ENCODE peak calls at places on chromosome 1, in ten cellular contexts. One of them, this sample, is unnamed.

GRCh38 chr1:155938220-155938627 is 3.2 kb upstream of the RXFP4 start:
- DNase-seq in activated CD4-positive, alpha-beta T cell treated with anti-CD3 and anti-CD28 coated beads, Interleukin-2, amount 10 ng/mL, durations not matched to agents 7 days and 5 days: peak; percentile 67
- DNase-seq in HuH-7.5: peak; percentile 81
- DNase-seq in NCI-H2081: peak; percentile 72
- DNase-seq in omental fat pad: no peak
- DNase-seq in frontal cortex: no peak
- DNase-seq in lung microvascular endothelial cell: peak; percentile 81
- DNase-seq in stimulated activated CD4-positive, alpha-beta T cell treated with anti-CD3 and anti-CD28 coated beads, Interleukin-1b, Interleukin-23, amount 100 ng/mL, for 24 hours: no peak
- DNase-seq in fibroblast of gingiva: peak; percentile 38
- DNase-seq in mammary epithelial cell: peak; percentile 67
- DNase-seq in this sample: peak; percentile 77

GRCh38 chr1:17561252-17561558 is 21.7 kb downstream of the ARHGEF10L start:
- DNase-seq in activated CD4-positive, alpha-beta T cell treated with anti-CD3 and anti-CD28 coated beads, Interleukin-2, amount 10 ng/mL, durations not matched to agents 7 days and 5 days: no peak
- DNase-seq in HuH-7.5: no peak
- DNase-seq in NCI-H2081: no peak
- DNase-seq in omental fat pad: no peak
- DNase-seq in frontal cortex: no peak
- DNase-seq in lung microvascular endothelial cell: no peak
- DNase-seq in stimulated activated CD4-positive, alpha-beta T cell treated with anti-CD3 and anti-CD28 coated beads, Interleukin-1b, Interleukin-23, amount 100 ng/mL, for 24 hours: no peak
- DNase-seq in fibroblast of gingiva: peak; percentile 50
- DNase-seq in mammary epithelial cell: no peak
- DNase-seq in this sample: no peak

GRCh38 chr1:163877016-163877415 is 555.3 kb downstream of the NUF2 start:
- DNase-seq in activated CD4-positive, alpha-beta T cell treated with anti-CD3 and anti-CD28 coated beads, Interleukin-2, amount 10 ng/mL, durations not matched to agents 7 days and 5 days: no peak
- DNase-seq in HuH-7.5: no peak
- DNase-seq in NCI-H2081: no peak
- DNase-seq in omental fat pad: no peak
- DNase-seq in frontal cortex: no peak
- DNase-seq in lung microvascular endothelial cell: no peak
- DNase-seq in stimulated activated CD4-positive, alpha-beta T cell treated with anti-CD3 and anti-CD28 coated beads, Interleukin-1b, Interleukin-23, amount 100 ng/mL, for 24 hours: no peak
- DNase-seq in fibroblast of gingiva: peak; percentile 88
- DNase-seq in mammary epithelial cell: no peak
- DNase-seq in this sample: peak; percentile 9

GRCh38 chr1:16716691-16717173 is 23.6 kb upstream of the RNU1-4 start:
- DNase-seq in activated CD4-positive, alpha-beta T cell treated with anti-CD3 and anti-CD28 coated beads, Interleukin-2, amount 10 ng/mL, durations not matched to agents 7 days and 5 days: no peak
- DNase-seq in HuH-7.5: peak; percentile 38
- DNase-seq in NCI-H2081: no peak
- DNase-seq in omental fat pad: no peak
- DNase-seq in frontal cortex: no peak
- DNase-seq in lung microvascular endothelial cell: no peak
- DNase-seq in stimulated activated CD4-positive, alpha-beta T cell treated with anti-CD3 and anti-CD28 coated beads, Interleukin-1b, Interleukin-23, amount 100 ng/mL, for 24 hours: no peak
- DNase-seq in fibroblast of gingiva: no peak
- DNase-seq in mammary epithelial cell: peak; percentile 7
- DNase-seq in this sample: no peak

GRCh38 chr1:54356680-54357147 is 49.5 kb downstream of the SSBP3 start:
- DNase-seq in activated CD4-positive, alpha-beta T cell treated with anti-CD3 and anti-CD28 coated beads, Interleukin-2, amount 10 ng/mL, durations not matched to agents 7 days and 5 days: peak; percentile 55
- DNase-seq in HuH-7.5: no peak
- DNase-seq in NCI-H2081: no peak
- DNase-seq in omental fat pad: no peak
- DNase-seq in frontal cortex: no peak
- DNase-seq in lung microvascular endothelial cell: no peak
- DNase-seq in stimulated activated CD4-positive, alpha-beta T cell treated with anti-CD3 and anti-CD28 coated beads, Interleukin-1b, Interleukin-23, amount 100 ng/mL, for 24 hours: no peak
- DNase-seq in fibroblast of gingiva: no peak
- DNase-seq in mammary epithelial cell: no peak
- DNase-seq in this sample: no peak

GRCh38 chr1:16012590-16013219 is 5.1 kb downstream of the HSPB7 start:
- DNase-seq in activated CD4-positive, alpha-beta T cell treated with anti-CD3 and anti-CD28 coated beads, Interleukin-2, amount 10 ng/mL, durations not matched to agents 7 days and 5 days: peak; percentile 26
- DNase-seq in HuH-7.5: peak; percentile 92
- DNase-seq in NCI-H2081: no peak
- DNase-seq in omental fat pad: peak; percentile 42
- DNase-seq in frontal cortex: no peak
- DNase-seq in lung microvascular endothelial cell: peak; percentile 57
- DNase-seq in stimulated activated CD4-positive, alpha-beta T cell treated with anti-CD3 and anti-CD28 coated beads, Interleukin-1b, Interleukin-23, amount 100 ng/mL, for 24 hours: no peak
- DNase-seq in fibroblast of gingiva: peak; percentile 58
- DNase-seq in mammary epithelial cell: no peak
- DNase-seq in this sample: peak; percentile 94

GRCh38 chr1:109617291-109617801 is 2.1 kb downstream of the GNAT2 start:
- DNase-seq in activated CD4-positive, alpha-beta T cell treated with anti-CD3 and anti-CD28 coated beads, Interleukin-2, amount 10 ng/mL, durations not matched to agents 7 days and 5 days: no peak
- DNase-seq in HuH-7.5: no peak
- DNase-seq in NCI-H2081: no peak
- DNase-seq in omental fat pad: no peak
- DNase-seq in frontal cortex: no peak
- DNase-seq in lung microvascular endothelial cell: peak; percentile 86
- DNase-seq in stimulated activated CD4-positive, alpha-beta T cell treated with anti-CD3 and anti-CD28 coated beads, Interleukin-1b, Interleukin-23, amount 100 ng/mL, for 24 hours: no peak
- DNase-seq in fibroblast of gingiva: peak; percentile 76
- DNase-seq in mammary epithelial cell: peak; percentile 90
- DNase-seq in this sample: peak; percentile 94

GRCh38 chr1:7574121-7575040 is 196.7 kb upstream of the VAMP3 start:
- DNase-seq in activated CD4-positive, alpha-beta T cell treated with anti-CD3 and anti-CD28 coated beads, Interleukin-2, amount 10 ng/mL, durations not matched to agents 7 days and 5 days: no peak
- DNase-seq in HuH-7.5: peak; percentile 42
- DNase-seq in NCI-H2081: peak; percentile 31
- DNase-seq in omental fat pad: no peak
- DNase-seq in frontal cortex: no peak
- DNase-seq in lung microvascular endothelial cell: peak; percentile 95
- DNase-seq in stimulated activated CD4-positive, alpha-beta T cell treated with anti-CD3 and anti-CD28 coated beads, Interleukin-1b, Interleukin-23, amount 100 ng/mL, for 24 hours: no peak
- DNase-seq in fibroblast of gingiva: no peak
- DNase-seq in mammary epithelial cell: no peak
- DNase-seq in this sample: no peak

GRCh38 chr1:240691521-240692338 is 79.8 kb upstream of the GREM2 start:
- DNase-seq in activated CD4-positive, alpha-beta T cell treated with anti-CD3 and anti-CD28 coated beads, Interleukin-2, amount 10 ng/mL, durations not matched to agents 7 days and 5 days: no peak
- DNase-seq in HuH-7.5: no peak
- DNase-seq in NCI-H2081: peak; percentile 38
- DNase-seq in omental fat pad: no peak
- DNase-seq in frontal cortex: no peak
- DNase-seq in lung microvascular endothelial cell: peak; percentile 10
- DNase-seq in stimulated activated CD4-positive, alpha-beta T cell treated with anti-CD3 and anti-CD28 coated beads, Interleukin-1b, Interleukin-23, amount 100 ng/mL, for 24 hours: no peak
- DNase-seq in fibroblast of gingiva: peak; percentile 58
- DNase-seq in mammary epithelial cell: no peak
- DNase-seq in this sample: peak; percentile 63

GRCh38 chr1:33572387-33572786 is 99.9 kb downstream of the ZSCAN20 start:
- DNase-seq in activated CD4-positive, alpha-beta T cell treated with anti-CD3 and anti-CD28 coated beads, Interleukin-2, amount 10 ng/mL, durations not matched to agents 7 days and 5 days: no peak
- DNase-seq in HuH-7.5: no peak
- DNase-seq in NCI-H2081: no peak
- DNase-seq in omental fat pad: no peak
- DNase-seq in frontal cortex: no peak
- DNase-seq in lung microvascular endothelial cell: no peak
- DNase-seq in stimulated activated CD4-positive, alpha-beta T cell treated with anti-CD3 and anti-CD28 coated beads, Interleukin-1b, Interleukin-23, amount 100 ng/mL, for 24 hours: no peak
- DNase-seq in fibroblast of gingiva: no peak
- DNase-seq in mammary epithelial cell: no peak
- DNase-seq in this sample: no peak

GRCh38 chr1:207619833-207620572 is 24.9 kb upstream of the CR1L start:
- DNase-seq in activated CD4-positive, alpha-beta T cell treated with anti-CD3 and anti-CD28 coated beads, Interleukin-2, amount 10 ng/mL, durations not matched to agents 7 days and 5 days: peak; percentile 26
- DNase-seq in HuH-7.5: peak; percentile 23
- DNase-seq in NCI-H2081: peak; percentile 55
- DNase-seq in omental fat pad: no peak
- DNase-seq in frontal cortex: no peak
- DNase-seq in lung microvascular endothelial cell: peak; percentile 49
- DNase-seq in stimulated activated CD4-positive, alpha-beta T cell treated with anti-CD3 and anti-CD28 coated beads, Interleukin-1b, Interleukin-23, amount 100 ng/mL, for 24 hours: no peak
- DNase-seq in fibroblast of gingiva: peak; percentile 50
- DNase-seq in mammary epithelial cell: peak; percentile 39
- DNase-seq in this sample: peak; percentile 58

GRCh38 chr1:232477728-232478127 is 152.2 kb downstream of the SIPA1L2 start:
- DNase-seq in activated CD4-positive, alpha-beta T cell treated with anti-CD3 and anti-CD28 coated beads, Interleukin-2, amount 10 ng/mL, durations not matched to agents 7 days and 5 days: no peak
- DNase-seq in HuH-7.5: no peak
- DNase-seq in NCI-H2081: no peak
- DNase-seq in omental fat pad: no peak
- DNase-seq in frontal cortex: no peak
- DNase-seq in lung microvascular endothelial cell: no peak
- DNase-seq in stimulated activated CD4-positive, alpha-beta T cell treated with anti-CD3 and anti-CD28 coated beads, Interleukin-1b, Interleukin-23, amount 100 ng/mL, for 24 hours: no peak
- DNase-seq in fibroblast of gingiva: peak; percentile 97
- DNase-seq in mammary epithelial cell: peak; percentile 87
- DNase-seq in this sample: peak; percentile 96

GRCh38 chr1:202680586-202681352 is 29.5 kb downstream of the SYT2 start:
- DNase-seq in activated CD4-positive, alpha-beta T cell treated with anti-CD3 and anti-CD28 coated beads, Interleukin-2, amount 10 ng/mL, durations not matched to agents 7 days and 5 days: no peak
- DNase-seq in HuH-7.5: no peak
- DNase-seq in NCI-H2081: no peak
- DNase-seq in omental fat pad: no peak
- DNase-seq in frontal cortex: no peak
- DNase-seq in lung microvascular endothelial cell: no peak
- DNase-seq in stimulated activated CD4-positive, alpha-beta T cell treated with anti-CD3 and anti-CD28 coated beads, Interleukin-1b, Interleukin-23, amount 100 ng/mL, for 24 hours: no peak
- DNase-seq in fibroblast of gingiva: no peak
- DNase-seq in mammary epithelial cell: no peak
- DNase-seq in this sample: no peak

GRCh38 chr1:170696591-170697337 is 32.8 kb downstream of the PRRX1 start:
- DNase-seq in activated CD4-positive, alpha-beta T cell treated with anti-CD3 and anti-CD28 coated beads, Interleukin-2, amount 10 ng/mL, durations not matched to agents 7 days and 5 days: no peak
- DNase-seq in HuH-7.5: no peak
- DNase-seq in NCI-H2081: no peak
- DNase-seq in omental fat pad: no peak
- DNase-seq in frontal cortex: no peak
- DNase-seq in lung microvascular endothelial cell: no peak
- DNase-seq in stimulated activated CD4-positive, alpha-beta T cell treated with anti-CD3 and anti-CD28 coated beads, Interleukin-1b, Interleukin-23, amount 100 ng/mL, for 24 hours: no peak
- DNase-seq in fibroblast of gingiva: no peak
- DNase-seq in mammary epithelial cell: no peak
- DNase-seq in this sample: no peak

GRCh38 chr1:65846911-65847310 is 54.2 kb downstream of the PDE4B start:
- DNase-seq in activated CD4-positive, alpha-beta T cell treated with anti-CD3 and anti-CD28 coated beads, Interleukin-2, amount 10 ng/mL, durations not matched to agents 7 days and 5 days: no peak
- DNase-seq in HuH-7.5: no peak
- DNase-seq in NCI-H2081: no peak
- DNase-seq in omental fat pad: no peak
- DNase-seq in frontal cortex: no peak
- DNase-seq in lung microvascular endothelial cell: no peak
- DNase-seq in stimulated activated CD4-positive, alpha-beta T cell treated with anti-CD3 and anti-CD28 coated beads, Interleukin-1b, Interleukin-23, amount 100 ng/mL, for 24 hours: no peak
- DNase-seq in fibroblast of gingiva: peak; percentile 43
- DNase-seq in mammary epithelial cell: no peak
- DNase-seq in this sample: peak; percentile 45

GRCh38 chr1:31642366-31642765 is 2.3 kb downstream of the PEF1 start:
- DNase-seq in activated CD4-positive, alpha-beta T cell treated with anti-CD3 and anti-CD28 coated beads, Interleukin-2, amount 10 ng/mL, durations not matched to agents 7 days and 5 days: no peak
- DNase-seq in HuH-7.5: no peak
- DNase-seq in NCI-H2081: no peak
- DNase-seq in omental fat pad: no peak
- DNase-seq in frontal cortex: no peak
- DNase-seq in lung microvascular endothelial cell: no peak
- DNase-seq in stimulated activated CD4-positive, alpha-beta T cell treated with anti-CD3 and anti-CD28 coated beads, Interleukin-1b, Interleukin-23, amount 100 ng/mL, for 24 hours: no peak
- DNase-seq in fibroblast of gingiva: no peak
- DNase-seq in mammary epithelial cell: no peak
- DNase-seq in this sample: no peak

GRCh38 chr1:115089443-115090340 is at the start of gene TSPAN2:
- DNase-seq in activated CD4-positive, alpha-beta T cell treated with anti-CD3 and anti-CD28 coated beads, Interleukin-2, amount 10 ng/mL, durations not matched to agents 7 days and 5 days: peak; percentile 48
- DNase-seq in HuH-7.5: peak; percentile 40
- DNase-seq in NCI-H2081: no peak
- DNase-seq in omental fat pad: no peak
- DNase-seq in frontal cortex: peak; percentile 47
- DNase-seq in lung microvascular endothelial cell: peak; percentile 33
- DNase-seq in stimulated activated CD4-positive, alpha-beta T cell treated with anti-CD3 and anti-CD28 coated beads, Interleukin-1b, Interleukin-23, amount 100 ng/mL, for 24 hours: peak; percentile 23
- DNase-seq in fibroblast of gingiva: no peak
- DNase-seq in mammary epithelial cell: no peak
- DNase-seq in this sample: no peak